ENCODE peak calls at places on chromosomes 16 and 17, in seven cellular contexts. B is caudate nucleus; W is small intestine; G is posterior cingulate gyrus; V is stimulated activated naive CD8-positive, alpha-beta T cell treated with anti-CD3 and anti-CD28 coated beads, Interleukin-15, Interleukin-2, amounts not matched to agents 100 U/mL and 50 U/mL, for 24 hours; M is activated T-cell treated with anti-CD3 and anti-CD28 coated beads, Interleukin-2, amount 50 U/mL, for 72 hours; F is AG04450. I is an unnamed sample.

GRCh38 chr16:81293909-81294802 is 20.6 kb upstream of the GAN start:
- DNase-seq in W (peak; percentile 92), G (no peak), B (no peak), V (no peak), F (no peak), M (no peak), I (no peak)

GRCh38 chr17:16463341-16464000 is 28.5 kb downstream of the LRRC75A start:
- DNase-seq in F (peak; percentile 50), G (peak; percentile 48), B (no peak), V (no peak), W (peak; percentile 93), M (no peak), I (no peak)

GRCh38 chr16:88113545-88114045 is 162.4 kb downstream of the BANP start:
- DNase-seq in G (no peak), F (no peak), B (no peak), M (no peak), V (no peak), W (no peak), I (no peak)

GRCh38 chr16:87953308-87954208 is 2.3 kb downstream of the BANP start:
- DNase-seq in G (no peak), F (no peak), V (no peak), B (no peak), M (no peak), W (no peak), I (no peak)

GRCh38 chr17:7060165-7060890 is 16.4 kb upstream of the SLC16A11 start:
- DNase-seq in B (peak; percentile 44), F (no peak), G (no peak), V (peak; percentile 46), M (peak; percentile 68), W (no peak), I (no peak)

GRCh38 chr17:16662936-16663335 is 9.3 kb upstream of the ZNF624 start:
- DNase-seq in V (no peak), B (no peak), G (no peak), M (no peak), F (no peak), W (no peak), I (no peak)

GRCh38 chr17:48023408-48024148 is 14.0 kb downstream of the COPZ2 start:
- DNase-seq in W (peak; percentile 63), B (peak; percentile 81), G (peak; percentile 79), V (peak; percentile 78), M (peak; percentile 65), F (no peak), I (peak; percentile 78)

GRCh38 chr17:69430488-69430887 is 16.0 kb downstream of the MAP2K6 start:
- DNase-seq in V (no peak), M (peak; percentile 3), F (no peak), G (no peak), B (no peak), W (peak; percentile 56), I (no peak)

GRCh38 chr17:81368161-81368560 is 27.1 kb upstream of the BAHCC1 start:
- DNase-seq in B (no peak), M (no peak), V (no peak), W (no peak), G (no peak), F (no peak), I (no peak)

GRCh38 chr17:35155246-35155645 is 7.6 kb downstream of the UNC45B start:
- DNase-seq in V (no peak), M (no peak), W (no peak), G (no peak), F (no peak), B (no peak), I (no peak)

GRCh38 chr17:56160395-56160889 is 7.2 kb downstream of the ANKFN1 start:
- DNase-seq in B (no peak), G (no peak), W (no peak), V (no peak), F (no peak), M (no peak), I (no peak)

GRCh38 chr16:10876799-10877341 is at the start of gene CIITA:
- DNase-seq in G (no peak), V (peak; percentile 68), F (peak; percentile 37), M (peak; percentile 81), B (peak; percentile 25), W (peak; percentile 56), I (peak; percentile 68)

GRCh38 chr17:35804658-35805192 is 4.6 kb upstream of the TAF15 start:
- DNase-seq in F (peak; percentile 84), G (no peak), W (peak; percentile 91), M (peak; percentile 59), V (no peak), B (peak; percentile 64), I (no peak)

I was measured in C1 segment of cervical spinal cord.